ENCODE peak calls at places on chromosome 9, in seven cellular contexts. Q, J, K, M, W, O and Z are unnamed samples.

GRCh38 chr9:116087246-116087645 is 66.3 kb upstream of the PAPPA start:
- DNase-seq in Q (peak; percentile 78), J (no peak), K (no peak), M (peak; percentile 88), W (no peak), O (peak; percentile 18), Z (no peak)

GRCh38 chr9:95107001-95107749 is 210.3 kb downstream of the FANCC start:
- DNase-seq in Q (no peak), J (no peak), K (no peak), M (peak; percentile 94), W (peak; percentile 83), O (no peak), Z (no peak)

GRCh38 chr9:111178361-111179043 is 140.2 kb upstream of the LPAR1 start:
- DNase-seq in Q (no peak), J (no peak), K (no peak), M (peak; percentile 94), W (peak; percentile 19), O (no peak), Z (no peak)

GRCh38 chr9:137970098-137970497 is 92.5 kb downstream of the CACNA1B start:
- DNase-seq in Q (no peak), J (no peak), K (no peak), M (no peak), W (no peak), O (no peak), Z (no peak)

GRCh38 chr9:1083325-1083913 is 33.3 kb downstream of the DMRT2 start:
- DNase-seq in Q (no peak), J (no peak), K (no peak), M (no peak), W (no peak), O (no peak), Z (peak; percentile 90)

GRCh38 chr9:137514691-137515337 is 35.4 kb downstream of the PNPLA7 start:
- DNase-seq in Q (no peak), J (no peak), K (no peak), M (no peak), W (no peak), O (no peak), Z (no peak)

GRCh38 chr9:107638496-107638895 is 148.9 kb upstream of the KLF4 start:
- DNase-seq in Q (no peak), J (no peak), K (no peak), M (no peak), W (no peak), O (no peak), Z (no peak)

GRCh38 chr9:116365056-116365471 is 211.5 kb downstream of the PAPPA start:
- DNase-seq in Q (peak; percentile 17), J (no peak), K (no peak), M (peak; percentile 75), W (no peak), O (no peak), Z (peak; percentile 6)

GRCh38 chr9:137423810-137424291 is 658 bp downstream of the NOXA1 start:
- DNase-seq in Q (no peak), J (no peak), K (no peak), M (no peak), W (no peak), O (no peak), Z (no peak)

DNA sequence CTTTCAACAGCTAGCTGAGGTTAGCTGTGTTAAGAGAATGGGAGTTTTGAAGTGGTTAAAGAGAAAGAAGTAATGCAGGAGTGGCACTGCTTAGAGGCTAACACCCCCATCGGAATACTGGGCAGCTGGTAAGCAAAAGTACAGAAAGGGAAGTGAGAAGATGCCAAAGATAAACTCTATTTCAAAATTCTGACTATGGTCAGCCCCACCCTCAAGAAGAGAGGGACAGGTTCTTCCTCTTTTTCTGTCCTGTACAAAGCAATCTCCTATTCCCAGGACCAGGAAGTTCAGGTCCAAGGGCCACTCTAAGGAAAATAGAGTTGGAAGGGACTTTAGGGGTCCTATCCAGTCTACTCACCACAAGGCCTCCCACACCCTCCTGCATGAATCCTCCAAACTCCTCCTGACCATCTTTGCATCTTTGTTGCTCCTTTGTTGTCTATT is 45.9 kb upstream of the JAK2 start:
- DNase-seq in Q (no peak), J (no peak), K (no peak), M (no peak), W (peak; percentile 13), O (no peak), Z (no peak)
- H3K9ac ChIP-seq in Q (no peak overlapping the region), J (no peak overlapping the region), K (no peak overlapping the region), M (no peak overlapping the region), W (no peak overlapping the region), O (no peak overlapping the region), Z (no peak overlapping the region)

GRCh38 chr9:84670801-84671153 is 1.2 kb downstream of the NTRK2 start:
- DNase-seq in Q (no peak), J (no peak), K (no peak), M (no peak), W (no peak), O (no peak), Z (no peak)

GRCh38 chr9:84669293-84670105 is at the start of gene NTRK2:
- DNase-seq in Q (peak; percentile 52), J (no peak), K (no peak), M (peak; percentile 46), W (peak; percentile 23), O (peak; percentile 69), Z (no peak)

GRCh38 chr9:84671651-84672467 is 2.3 kb downstream of the NTRK2 start:
- DNase-seq in Q (no peak), J (no peak), K (no peak), M (no peak), W (no peak), O (no peak), Z (no peak)

GRCh38 chr9:84669008-84669292 is 579 bp upstream of the NTRK2 start:
- DNase-seq in Q (no peak), J (no peak), K (no peak), M (no peak), W (no peak), O (no peak), Z (no peak)

GRCh38 chr9:84670106-84670800 is 724 bp downstream of the NTRK2 start:
- DNase-seq in Q (no peak), J (no peak), K (no peak), M (peak; percentile 21), W (no peak), O (peak; percentile 80), Z (no peak)
- TF ChIP-seq EZH2 in Q (no peak), J (no peak), K (no peak), M (peak; percentile 76), W (peak; percentile 90), O (peak; percentile 94), Z (no peak)

GRCh38 chr9:126454795-126455194 is 128.2 kb downstream of the MVB12B start:
- DNase-seq in Q (no peak), J (no peak), K (no peak), M (no peak), W (no peak), O (no peak), Z (no peak)
- H3K9ac ChIP-seq in Q (no peak overlapping the region), J (no peak overlapping the region), K (no peak overlapping the region), M (no peak overlapping the region), W (no peak overlapping the region), O (no peak overlapping the region), Z (no peak overlapping the region)

GRCh38 chr9:93949694-93950449 is 5.3 kb downstream of the BARX1 start:
- DNase-seq in Q (peak; percentile 43), J (no peak), K (peak; percentile 29), M (no peak), W (no peak), O (peak; percentile 43), Z (no peak)

GRCh38 chr9:93950619-93951601 is 4.2 kb downstream of the BARX1 start:
- DNase-seq in Q (peak; percentile 40), J (no peak), K (no peak), M (peak; percentile 11), W (no peak), O (peak; percentile 66), Z (no peak)

GRCh38 chr9:93952119-93952783 is 2.9 kb downstream of the BARX1 start:
- DNase-seq in Q (no peak), J (no peak), K (no peak), M (no peak), W (no peak), O (peak; percentile 37), Z (no peak)

GRCh38 chr9:93952784-93953491 is 2.2 kb downstream of the BARX1 start:
- DNase-seq in Q (no peak), J (no peak), K (no peak), M (no peak), W (no peak), O (peak; percentile 66), Z (no peak)

GRCh38 chr9:93951655-93952118 is 3.5 kb downstream of the BARX1 start:
- DNase-seq in Q (no peak), J (no peak), K (no peak), M (no peak), W (no peak), O (peak; percentile 29), Z (no peak)
- TF ChIP-seq EZH2 in Q (peak; percentile 20), J (no peak), K (no peak), M (peak; percentile 33), W (peak; percentile 52), O (peak; percentile 94), Z (peak; percentile 25)